ENCODE peak calls at places on chromosomes 16 and 17, in five cellular contexts. U is stimulated activated CD8-positive, alpha-beta memory T cell treated with anti-CD3 and anti-CD28 coated beads, Interleukin-7, amount 100 ng/mL, for 1 hour; P is SK-N-DZ; E is spleen; R is mucosa of gallbladder. Q is an unnamed sample.

GRCh38 chr16:50202926-50203624 is 50.0 kb downstream of the TENT4B start:
- DNase-seq in U (no peak), P (no peak), R (peak; percentile 32), E (no peak), Q (no peak)

GRCh38 chr17:83179378-83179777 is 100.0 kb downstream of the METRNL start:
- DNase-seq in E (no peak), P (no peak), U (no peak), R (peak; percentile 9), Q (no peak)

GRCh38 chr17:36686123-36686669 is 84.8 kb downstream of the MRM1 start:
- DNase-seq in U (no peak), R (no peak), P (no peak), E (peak; percentile 21), Q (no peak)

GRCh38 chr16:12362482-12363458 is 386.2 kb downstream of the SNX29 start:
- DNase-seq in E (no peak), P (no peak), R (no peak), U (no peak), Q (peak; percentile 25)

GRCh38 chr17:7835818-7836595 is 2.0 kb downstream of the KDM6B start:
- DNase-seq in R (peak; percentile 72), E (no peak), U (no peak), P (peak; percentile 74), Q (peak; percentile 87)

GRCh38 chr17:39629894-39630293 is 3.1 kb downstream of the PPP1R1B start:
- DNase-seq in R (no peak), E (no peak), P (no peak), U (no peak), Q (no peak)

GRCh38 chr17:55632893-55633292 is 89.8 kb downstream of the TMEM100 start:
- DNase-seq in E (no peak), R (no peak), U (no peak), P (no peak), Q (no peak)

GRCh38 chr17:78925662-78926555 is 722 bp upstream of the TIMP2 start:
- DNase-seq in P (no peak), U (no peak), R (peak; percentile 83), E (peak; percentile 90), Q (peak; percentile 65)

Q was measured in body of pancreas.